ENCODE peak calls at places on chromosomes 16 and 17, in five cellular contexts. M is mesendoderm; Z is activated CD4-positive, alpha-beta T cell treated with anti-CD3 and anti-CD28 coated beads for 4 hours; Q is omental fat pad; E is AG04450. S is an unnamed sample.

GRCh38 chr17:78884876-78885667 is 17.9 kb downstream of the CEP295NL start:
- DNase-seq in E (no peak), M (no peak), Z (no peak), Q (no peak), S (no peak)

GRCh38 chr16:30985401-30986128 is 558 bp downstream of the HSD3B7 start:
- DNase-seq in Q (no peak), Z (no peak), E (no peak), M (peak), S (peak)

GRCh38 chr16:10577305-10578202 is 2.8 kb downstream of the EMP2 start:
- DNase-seq in E (no peak), Q (no peak), Z (no peak), M (peak), S (no peak)

GRCh38 chr16:50455288-50455845 is 86.6 kb upstream of the BRD7 start:
- DNase-seq in Q (no peak), M (no peak), Z (no peak), E (no peak), S (no peak)

GRCh38 chr17:76014925-76015261 is 12.2 kb downstream of the EVPL start:
- DNase-seq in Q (no peak), M (no peak), Z (no peak), E (no peak), S (no peak)

GRCh38 chr17:61205931-61206330 is 193.7 kb upstream of the TBX2 start:
- DNase-seq in Q (no peak), E (no peak), M (no peak), Z (no peak), S (no peak)

GRCh38 chr16:1794908-1795666 is 1.6 kb upstream of the IGFALS start:
- DNase-seq in M (no peak), Z (no peak), E (no peak), Q (no peak), S (no peak)

GRCh38 chr17:75459590-75460267 is 3.3 kb downstream of the TMEM94 start:
- DNase-seq in Z (no peak), Q (no peak), E (no peak), M (no peak), S (peak)

GRCh38 chr16:391885-392335 is 5.1 kb upstream of the NME4 start:
- DNase-seq in M (peak), Q (no peak), Z (peak), E (peak), S (peak)

GRCh38 chr17:43564080-43564594 is 18.0 kb upstream of the ETV4 start:
- DNase-seq in Q (no peak), Z (no peak), M (no peak), E (no peak), S (no peak)

GRCh38 chr16:77402118-77402517 is 32.7 kb downstream of the ADAMTS18 start:
- DNase-seq in Q (no peak), Z (no peak), M (no peak), E (no peak), S (peak)

S was measured in kidney tubule cell.